ENCODE peak calls at places on chromosomes 5 and 9, in ten cellular contexts. W is psoas muscle, T is uterus, U is adrenal gland, I is neural progenitor cell, M is trophoblast cell, P is lung, A is heart right ventricle, E is K562, Q is NT2/D1. X is an unnamed sample.

GRCh38 chr9:129619787-129620668 is 873 bp downstream of the C9orf50 start:
- DNase-seq in I (peak; percentile 72), P (no peak), E (peak; percentile 68), M (no peak), W (no peak), A (no peak), T (no peak), Q (no peak), U (no peak), X (peak; percentile 82)

GRCh38 chr5:10695055-10695649 is 65.9 kb downstream of the DAP start:
- DNase-seq in I (peak; percentile 72), M (peak; percentile 75), Q (peak; percentile 22), P (peak; percentile 80), U (peak; percentile 85), E (peak; percentile 63), T (peak; percentile 68), W (peak; percentile 62), A (peak; percentile 75), X (peak; percentile 90)

GRCh38 chr9:1434082-1434481 is 383.9 kb downstream of the DMRT2 start:
- DNase-seq in A (no peak), I (no peak), P (no peak), Q (no peak), W (no peak), E (no peak), M (peak; percentile 29), T (no peak), U (no peak), X (no peak)

GRCh38 chr9:13621871-13622564 is 342.5 kb upstream of the MPDZ start:
- DNase-seq in U (no peak), W (no peak), Q (no peak), T (no peak), P (no peak), I (no peak), A (no peak), M (no peak), E (no peak), X (no peak)

GRCh38 chr9:19286634-19287188 is 56.2 kb downstream of the DENND4C start:
- DNase-seq in P (no peak), E (peak; percentile 6), U (no peak), M (no peak), Q (no peak), I (no peak), T (no peak), W (no peak), A (no peak), X (no peak)

GRCh38 chr5:135034186-135034962 is at the start of gene PITX1:
- DNase-seq in I (peak; percentile 85), A (no peak), W (peak; percentile 66), Q (no peak), E (peak; percentile 96), P (no peak), M (no peak), U (peak; percentile 52), T (no peak), X (peak; percentile 76)

GRCh38 chr5:160333726-160334125 is 21.4 kb upstream of the CCNJL start:
- DNase-seq in A (no peak), Q (no peak), P (no peak), I (no peak), U (no peak), E (no peak), T (no peak), M (peak; percentile 78), W (no peak), X (no peak)

GRCh38 chr5:123439616-123440153 is 16.5 kb upstream of the CEP120 start:
- DNase-seq in P (no peak), U (no peak), M (no peak), T (no peak), Q (no peak), A (no peak), I (no peak), E (no peak), W (no peak), X (no peak)

GRCh38 chr5:112253478-112254250 is 165.4 kb downstream of the EPB41L4A start:
- DNase-seq in Q (no peak), W (peak; percentile 35), I (no peak), T (peak; percentile 50), M (no peak), E (no peak), P (no peak), U (peak; percentile 30), A (no peak), X (no peak)

GRCh38 chr9:19934301-19934868 is 145.5 kb upstream of the SLC24A2 start:
- DNase-seq in M (peak; percentile 29), A (peak; percentile 26), P (no peak), T (no peak), Q (peak; percentile 69), I (peak; percentile 45), E (no peak), U (peak; percentile 38), W (peak; percentile 26), X (peak; percentile 59)

GRCh38 chr5:74992791-74993190 is 59.6 kb downstream of the GCNT4 start:
- DNase-seq in A (no peak), P (no peak), U (no peak), M (no peak), W (no peak), T (no peak), Q (no peak), I (no peak), E (no peak), X (no peak)

GRCh38 chr5:153511632-153512031 is 21.2 kb downstream of the GRIA1 start:
- DNase-seq in A (no peak), P (no peak), Q (no peak), W (no peak), U (no peak), T (no peak), E (no peak), M (no peak), I (no peak), X (no peak)

GRCh38 chr9:113376634-113377531 is at the start of gene HDHD3:
- DNase-seq in E (peak; percentile 93), T (peak; percentile 82), I (peak; percentile 91), M (peak; percentile 87), A (peak; percentile 85), U (peak; percentile 91), Q (peak; percentile 66), W (peak; percentile 83), P (peak; percentile 80), X (peak; percentile 95)
- H3K4me1 ChIP-seq in E (peaks cover 26% of the 10 kb centered on the region), T (no peaks in the 10 kb centered on the region), I (peaks cover 3% of the 10 kb centered on the region), M (peaks cover 23% of the 10 kb centered on the region), A (peaks cover 14% of the 10 kb centered on the region), U (peaks cover 31% of the 10 kb centered on the region), Q (peaks cover 12% of the 10 kb centered on the region), W (peaks cover 3% of the 10 kb centered on the region), P (peaks cover 7% of the 10 kb centered on the region), X (peaks cover 18% of the 10 kb centered on the region)

DNA sequence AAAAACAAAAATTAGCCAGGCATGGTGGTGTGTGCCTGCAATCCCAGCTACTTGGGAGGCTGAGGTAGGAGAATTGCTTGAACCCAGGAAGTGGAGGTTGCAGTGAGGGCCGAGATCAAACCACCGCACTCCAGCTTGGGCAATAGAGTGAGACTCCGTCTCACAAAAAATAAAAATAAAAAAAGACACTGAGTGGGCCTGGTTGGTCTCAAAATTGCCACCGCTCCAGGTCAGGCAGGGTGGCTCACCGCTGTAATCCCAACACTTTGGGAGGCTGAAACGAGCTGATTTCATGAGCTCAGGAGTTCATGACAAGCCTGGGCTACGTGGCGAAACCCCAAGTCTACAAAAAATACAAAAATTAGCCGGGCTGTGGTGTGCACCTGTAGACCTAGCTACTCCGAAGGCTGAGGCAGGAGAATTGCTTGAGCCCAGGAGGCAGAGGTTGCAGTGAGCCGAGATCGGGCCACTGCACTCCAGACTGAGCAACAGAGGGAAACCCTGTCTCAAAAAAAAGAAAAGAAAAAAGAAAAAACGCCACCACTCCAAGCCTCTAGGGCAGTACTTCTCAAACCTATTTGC is 1.8 kb downstream of the STK10 start:
- DNase-seq in Q (no peak), W (no peak), E (no peak), I (no peak), A (no peak), M (peak; percentile 17), P (no peak), T (no peak), U (no peak), X (no peak)
- H3K4me1 ChIP-seq in Q (peaks cover 5% of the 10 kb centered on the region), W (peaks cover 13% of the 10 kb centered on the region), E (peaks cover 19% of the 10 kb centered on the region), I (peaks cover 14% of the 10 kb centered on the region), A (peaks cover 42% of the 10 kb centered on the region), M (peaks cover 4% of the 10 kb centered on the region), P (peaks cover 4% of the 10 kb centered on the region), T (no peaks in the 10 kb centered on the region), U (peaks cover 5% of the 10 kb centered on the region), X (no peaks in the 10 kb centered on the region)

GRCh38 chr9:127541176-127541575 is 70.9 kb upstream of the STXBP1 start:
- DNase-seq in M (no peak), T (no peak), U (no peak), A (no peak), E (no peak), W (no peak), P (no peak), Q (no peak), I (no peak), X (no peak)

GRCh38 chr9:127541865-127542264 is 70.2 kb upstream of the STXBP1 start:
- DNase-seq in I (no peak), E (no peak), U (no peak), Q (no peak), A (no peak), M (peak; percentile 55), W (peak; percentile 73), P (no peak), T (peak; percentile 69), X (no peak)

GRCh38 chr9:127545196-127546124 is 66.6 kb upstream of the STXBP1 start:
- DNase-seq in Q (no peak), P (peak; percentile 85), T (no peak), U (peak; percentile 68), I (peak; percentile 42), E (no peak), A (no peak), W (no peak), M (peak; percentile 63), X (peak; percentile 93)

GRCh38 chr9:127543973-127544533 is 68.0 kb upstream of the STXBP1 start:
- DNase-seq in Q (no peak), A (no peak), E (no peak), U (no peak), P (no peak), T (no peak), M (no peak), I (no peak), W (no peak), X (no peak)

GRCh38 chr9:127543221-127543620 is 68.9 kb upstream of the STXBP1 start:
- DNase-seq in T (no peak), M (no peak), W (no peak), Q (no peak), I (no peak), A (no peak), E (no peak), P (no peak), U (no peak), X (no peak)
- H3K4me1 ChIP-seq in T (no peaks in the 10 kb centered on the region), M (peaks cover 29% of the 10 kb centered on the region), W (peaks cover 7% of the 10 kb centered on the region), Q (peaks cover 23% of the 10 kb centered on the region), I (peaks cover 15% of the 10 kb centered on the region), A (peaks cover 85% of the 10 kb centered on the region), E (peaks cover 59% of the 10 kb centered on the region), P (peaks cover 65% of the 10 kb centered on the region), U (peaks cover 51% of the 10 kb centered on the region), X (peaks cover 23% of the 10 kb centered on the region)

DNA sequence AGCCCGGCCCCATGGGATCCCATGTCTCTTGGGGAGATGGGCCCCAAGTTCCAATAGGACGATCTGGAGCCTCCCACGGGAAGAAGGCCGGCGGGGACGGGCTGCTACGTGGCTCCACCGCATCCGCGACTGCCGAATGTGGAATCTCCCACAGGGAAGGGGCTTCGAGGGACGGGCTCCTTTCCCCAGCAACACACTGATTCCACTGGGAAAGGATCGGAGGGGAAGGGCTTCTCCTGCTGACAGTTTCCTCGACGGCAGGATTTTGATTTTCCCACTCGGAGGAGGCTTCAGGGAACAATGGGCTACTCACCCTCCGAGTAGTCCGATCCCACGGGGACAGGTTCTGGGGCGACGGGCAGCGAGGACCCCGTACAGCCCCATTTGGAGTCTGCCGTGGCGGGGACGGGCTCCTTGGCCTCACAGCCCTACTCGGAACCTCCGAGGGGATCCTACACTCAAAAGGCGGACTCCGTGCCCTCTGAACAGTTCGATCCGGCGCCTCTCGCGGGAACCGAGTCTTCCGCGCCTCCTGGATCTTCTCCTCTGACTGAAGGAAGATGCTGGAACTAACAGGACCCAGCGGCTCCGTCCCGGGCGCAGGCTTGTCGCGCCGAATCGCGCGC is 1.3 kb downstream of the PROB1 start:
- DNase-seq in M (no peak), W (no peak), P (no peak), Q (no peak), U (no peak), E (no peak), A (no peak), I (peak; percentile 22), T (no peak), X (no peak)
- H3K4me1 ChIP-seq in M (peaks cover 19% of the 10 kb centered on the region), W (peaks cover 52% of the 10 kb centered on the region), P (peaks cover 23% of the 10 kb centered on the region), Q (peaks cover 11% of the 10 kb centered on the region), U (peaks cover 30% of the 10 kb centered on the region), E (peaks cover 17% of the 10 kb centered on the region), A (peaks cover 82% of the 10 kb centered on the region), I (peaks cover 12% of the 10 kb centered on the region), T (no peaks in the 10 kb centered on the region), X (peaks cover 3% of the 10 kb centered on the region)